ENCODE peak calls at places on chromosomes 3 and 15, in four cellular contexts. M is dermis blood vessel endothelial cell; F is stimulated activated CD8-positive, alpha-beta memory T cell treated with anti-CD3 and anti-CD28 coated beads, Interleukin-12 subunit alpha, Interleukin-12 subunit beta, amount 100 ng/mL, for 4 hours; D is COR-L47. Q is an unnamed sample.

GRCh38 chr3:123104550-123104949 is 37.7 kb downstream of the PDIA5 start:
- DNase-seq in M (peak), F (no peak), D (no peak), Q (no peak)

GRCh38 chr15:59812889-59813288 is 123.8 kb upstream of the BNIP2 start:
- DNase-seq in M (no peak), F (no peak), D (no peak), Q (no peak)

GRCh38 chr15:84747423-84748273 is 744 bp upstream of the ZNF592 start:
- DNase-seq in M (peak), F (peak), D (peak), Q (no peak)

GRCh38 chr15:78540955-78541743 is 905 bp downstream of the PSMA4 start:
- DNase-seq in M (peak), F (no peak), D (no peak), Q (no peak)

GRCh38 chr3:23961064-23961463 is 16.0 kb downstream of the NR1D2 start:
- DNase-seq in M (no peak), F (no peak), D (no peak), Q (no peak)

GRCh38 chr3:171343688-171344087 is 116.5 kb downstream of the TNIK start:
- DNase-seq in M (no peak), F (no peak), D (no peak), Q (no peak)

GRCh38 chr15:57263520-57263919 is 112.8 kb upstream of the CGNL1 start:
- DNase-seq in M (no peak), F (no peak), D (no peak), Q (no peak)

GRCh38 chr3:73490453-73491311 is 134.1 kb downstream of the PDZRN3 start:
- DNase-seq in M (no peak), F (no peak), D (no peak), Q (no peak)

GRCh38 chr3:87196879-87197278 is 30.2 kb upstream of the CHMP2B start:
- DNase-seq in M (no peak), F (no peak), D (peak), Q (no peak)

GRCh38 chr3:152284906-152285305 is 16.2 kb downstream of the MBNL1 start:
- DNase-seq in M (no peak), F (no peak), D (no peak), Q (no peak)

GRCh38 chr3:187360523-187361060 is 7.6 kb upstream of the RTP4 start:
- DNase-seq in M (no peak), F (no peak), D (no peak), Q (no peak)

GRCh38 chr15:101498076-101498730 is 8.7 kb upstream of the PCSK6 start:
- DNase-seq in M (no peak), F (no peak), D (no peak), Q (no peak)

GRCh38 chr15:62758952-62759349 is 283.6 kb upstream of the TPM1 start:
- DNase-seq in M (no peak), F (no peak), D (no peak), Q (no peak)

GRCh38 chr15:42042602-42043400 is 22.0 kb upstream of the PLA2G4E start:
- DNase-seq in M (no peak), F (no peak), D (no peak), Q (no peak)

GRCh38 chr3:126421573-126422119 is 26.9 kb downstream of the CFAP100 start:
- DNase-seq in M (no peak), F (no peak), D (no peak), Q (no peak)

GRCh38 chr3:42865256-42865655 is 10.4 kb downstream of the CYP8B1 start:
- DNase-seq in M (no peak), F (no peak), D (no peak), Q (no peak)

GRCh38 chr3:151890721-151891141 is 17.3 kb downstream of the SUCNR1 start:
- DNase-seq in M (no peak), F (no peak), D (peak), Q (no peak)

GRCh38 chr3:9183811-9184463 is 65.5 kb downstream of the SRGAP3 start:
- DNase-seq in M (no peak), F (no peak), D (no peak), Q (no peak)

GRCh38 chr3:167662919-167663400 is 9.2 kb upstream of the WDR49 start:
- DNase-seq in M (no peak), F (no peak), D (no peak), Q (no peak)

GRCh38 chr15:100115711-100116090 is 226.1 kb downstream of the ADAMTS17 start:
- DNase-seq in M (no peak), F (no peak), D (no peak), Q (no peak)

GRCh38 chr15:62648954-62649353 is 393.6 kb upstream of the TPM1 start:
- DNase-seq in M (peak), F (no peak), D (no peak), Q (no peak)

GRCh38 chr15:31302029-31302657 is 24.5 kb upstream of the KLF13 start:
- DNase-seq in M (no peak), F (no peak), D (no peak), Q (no peak)

GRCh38 chr15:83092309-83092976 is 15.0 kb upstream of the TM6SF1 start:
- DNase-seq in M (peak), F (no peak), D (no peak), Q (peak)

GRCh38 chr3:197298858-197299854 is 744 bp upstream of the DLG1 start:
- DNase-seq in M (peak), F (no peak), D (peak), Q (no peak)

GRCh38 chr3:71972031-71972430 is 187.1 kb upstream of the PROK2 start:
- DNase-seq in M (no peak), F (no peak), D (no peak), Q (no peak)

GRCh38 chr3:43503067-43503728 is 118.6 kb downstream of the ANO10 start:
- DNase-seq in M (peak), F (no peak), D (no peak), Q (no peak)

GRCh38 chr3:180594631-180595348 is 7.2 kb upstream of the TTC14 start:
- DNase-seq in M (peak), F (no peak), D (peak), Q (no peak)

GRCh38 chr3:65181397-65181871 is 493.6 kb upstream of the ADAMTS9 start:
- DNase-seq in M (no peak), F (no peak), D (no peak), Q (no peak)

GRCh38 chr15:94792166-94792565 is 560.8 kb downstream of the MCTP2 start:
- DNase-seq in M (peak), F (no peak), D (no peak), Q (no peak)

GRCh38 chr3:177109688-177110087 is 87.6 kb downstream of the TBL1XR1 start:
- DNase-seq in M (no peak), F (no peak), D (no peak), Q (no peak)

GRCh38 chr15:26773485-26773877 is 615 bp upstream of the GABRB3 start:
- DNase-seq in M (no peak), F (no peak), D (peak), Q (no peak)

Q was measured in glomerular endothelial cell.